ENCODE peak calls at places on chromosomes 2 and 18, in seven cellular contexts. R is IMR-90, Z is HepG2, N is HCT116, P is A549, G is SK-N-SH, K is H1. W is an unnamed sample.

GRCh38 chr2:208627110-208627884 is 220.7 kb downstream of the PTH2R start:
- DNase-seq in K (no peak), P (no peak), N (no peak), R (no peak), G (no peak), Z (no peak), W (no peak)

GRCh38 chr2:102253140-102253752 is 58.1 kb upstream of the IL1RL1 start:
- DNase-seq in R (no peak), P (no peak), N (no peak), Z (no peak), G (no peak), K (no peak), W (no peak)

GRCh38 chr2:188196343-188197008 is 95.2 kb upstream of the GULP1 start:
- DNase-seq in P (no peak), R (no peak), K (no peak), N (no peak), Z (no peak), G (no peak), W (no peak)

GRCh38 chr18:12079504-12080237 is 14.0 kb upstream of the ANKRD62 start:
- DNase-seq in K (no peak), Z (peak), N (no peak), P (no peak), R (peak), G (no peak), W (no peak)

GRCh38 chr18:35835838-35836237 is 136.6 kb upstream of the RMP24 start:
- DNase-seq in Z (no peak), R (no peak), G (no peak), N (no peak), K (no peak), P (no peak), W (peak)

GRCh38 chr18:79866889-79867574 is 69.3 kb downstream of the KCNG2 start:
- DNase-seq in G (no peak), K (no peak), R (peak), P (no peak), N (no peak), Z (no peak), W (no peak)

GRCh38 chr2:7999683-8000476 is 682.0 kb upstream of the ID2 start:
- DNase-seq in G (no peak), R (no peak), K (no peak), N (no peak), P (no peak), Z (peak), W (no peak)

GRCh38 chr18:12882416-12882815 is 1.6 kb downstream of the PTPN2 start:
- DNase-seq in R (peak), N (no peak), Z (no peak), G (no peak), P (no peak), K (no peak), W (no peak)

GRCh38 chr18:70559446-70559845 is 270.6 kb downstream of the SOCS6 start:
- DNase-seq in N (no peak), G (no peak), K (no peak), R (no peak), Z (no peak), P (no peak), W (no peak)

GRCh38 chr2:176583530-176584101 is 314.4 kb downstream of the MTX2 start:
- DNase-seq in G (no peak), P (no peak), R (peak), K (no peak), Z (no peak), N (no peak), W (no peak)

GRCh38 chr2:11875481-11875880 is 129.0 kb downstream of the LPIN1 start:
- DNase-seq in P (no peak), Z (no peak), G (no peak), N (no peak), K (peak), R (no peak), W (no peak)

GRCh38 chr18:57841568-57841967 is 38.5 kb upstream of the ATP8B1 start:
- DNase-seq in Z (no peak), K (no peak), G (no peak), P (no peak), N (no peak), R (no peak), W (peak)

GRCh38 chr2:108257757-108258331 is 18.1 kb downstream of the SULT1C3 start:
- DNase-seq in K (no peak), R (peak), P (no peak), N (no peak), G (no peak), Z (peak), W (no peak)

GRCh38 chr18:36470896-36471295 is 173.4 kb downstream of the FHOD3 start:
- DNase-seq in R (no peak), Z (no peak), N (no peak), P (no peak), G (no peak), K (no peak), W (no peak)

GRCh38 chr18:53753616-53754015 is 470.9 kb downstream of the MBD2 start:
- DNase-seq in G (peak), R (no peak), P (no peak), K (no peak), Z (no peak), N (no peak), W (no peak)

GRCh38 chr2:227374158-227374557 is 4.9 kb downstream of the TM4SF20 start:
- DNase-seq in N (no peak), G (no peak), K (no peak), Z (no peak), R (peak), P (no peak), W (no peak)

GRCh38 chr18:30971338-30971956 is 71.1 kb downstream of the DSC3 start:
- DNase-seq in K (no peak), P (no peak), R (peak), N (peak), Z (peak), G (peak), W (no peak)

GRCh38 chr18:3129053-3129864 is 90.5 kb downstream of the MYOM1 start:
- DNase-seq in K (peak), Z (peak), P (peak), N (peak), R (peak), G (peak), W (no peak)

DNA sequence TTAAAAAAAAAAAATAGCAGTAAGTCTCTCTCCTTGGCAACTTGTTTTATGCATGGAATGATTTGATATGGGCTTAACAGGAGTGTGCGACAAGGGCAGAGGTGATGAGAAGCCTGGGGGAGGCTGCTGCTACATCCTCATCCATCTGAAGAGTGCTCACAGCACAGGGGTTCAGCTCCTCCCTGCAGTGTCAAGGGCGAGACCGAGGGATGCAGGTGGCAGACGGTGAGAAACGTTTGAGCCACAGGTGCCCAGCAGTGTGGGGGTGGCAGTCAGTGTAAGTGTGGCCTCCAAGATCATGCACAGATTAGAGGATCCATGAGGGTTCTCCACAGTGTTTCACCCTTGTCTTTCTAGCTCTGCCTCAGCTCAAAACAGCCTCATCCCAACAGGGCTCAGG is 324.4 kb upstream of the MYT1L start:
- DNase-seq in P (no peak), N (no peak), K (no peak), Z (no peak), R (no peak), G (no peak), W (no peak)
- TF ChIP-seq CTCF in P (no peak), N (no peak), K (no peak), Z (no peak), R (no peak), G (no peak), W (no peak)

GRCh38 chr2:239721531-239721930 is 303.6 kb downstream of the NDUFA10 start:
- DNase-seq in P (no peak), Z (no peak), R (no peak), N (no peak), G (no peak), K (peak), W (no peak)
- TF ChIP-seq RAD21 in P (no peak), Z (no peak), R (no peak), N (no peak), G (no peak), K (no peak), W (no peak)

GRCh38 chr2:157185828-157186227 is 71.7 kb upstream of the GALNT5 start:
- DNase-seq in P (no peak), R (peak), G (no peak), K (no peak), N (no peak), Z (no peak), W (no peak)
- TF ChIP-seq CTCF in P (no peak), R (peak), G (no peak), K (no peak), N (no peak), Z (no peak), W (no peak)

DNA sequence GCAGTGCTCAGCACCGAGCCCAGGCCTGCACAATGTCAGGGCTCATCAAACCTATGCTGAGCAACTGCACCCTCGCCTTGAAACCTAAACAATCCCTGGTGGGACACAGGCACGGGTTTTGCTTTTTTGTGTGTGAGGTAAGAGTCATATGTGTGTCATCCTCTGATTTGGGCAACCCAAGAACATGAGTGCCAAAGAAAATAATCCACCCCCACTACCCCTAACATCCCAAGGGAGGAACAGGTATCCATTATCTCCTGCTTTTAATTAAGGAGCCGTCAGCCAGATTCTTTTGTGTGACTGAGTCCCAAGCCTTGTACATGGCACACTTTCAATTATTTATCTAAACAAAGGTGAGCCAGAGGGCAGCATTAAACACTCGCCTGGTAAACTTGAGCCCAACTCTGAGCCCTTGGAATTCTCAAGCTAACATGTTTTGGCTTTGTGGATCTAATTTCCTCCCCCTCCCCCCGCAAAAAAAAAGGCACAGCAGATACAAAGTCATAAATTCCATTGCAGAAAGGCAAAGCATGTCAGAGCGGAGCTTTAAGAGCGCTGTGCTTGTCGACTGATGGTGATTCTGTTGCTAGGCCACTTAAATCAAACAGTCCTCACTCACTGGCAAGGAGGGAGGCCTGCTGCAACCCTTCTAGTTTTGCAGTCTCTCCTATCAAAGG is 143.3 kb upstream of the LMAN1 start:
- DNase-seq in P (no peak), R (peak), N (no peak), K (no peak), Z (no peak), G (no peak), W (no peak)
- TF ChIP-seq RAD21 in P (no peak), R (no peak), N (no peak), K (no peak), Z (no peak), G (no peak), W (no peak)

GRCh38 chr2:63047193-63047533 is 3.5 kb upstream of the OTX1 start:
- DNase-seq in G (peak), R (no peak), N (no peak), Z (no peak), K (no peak), P (no peak), W (no peak)

GRCh38 chr2:63050186-63050915 is at the start of gene OTX1:
- DNase-seq in N (peak), P (peak), R (peak), Z (peak), K (peak), G (peak), W (peak)

GRCh38 chr2:63049291-63050185 is 1.1 kb upstream of the OTX1 start:
- DNase-seq in Z (no peak), N (no peak), R (peak), G (peak), K (peak), P (no peak), W (no peak)

GRCh38 chr2:63048367-63049171 is 2.1 kb upstream of the OTX1 start:
- DNase-seq in Z (no peak), R (no peak), K (peak), N (no peak), P (no peak), G (peak), W (no peak)

DNA sequence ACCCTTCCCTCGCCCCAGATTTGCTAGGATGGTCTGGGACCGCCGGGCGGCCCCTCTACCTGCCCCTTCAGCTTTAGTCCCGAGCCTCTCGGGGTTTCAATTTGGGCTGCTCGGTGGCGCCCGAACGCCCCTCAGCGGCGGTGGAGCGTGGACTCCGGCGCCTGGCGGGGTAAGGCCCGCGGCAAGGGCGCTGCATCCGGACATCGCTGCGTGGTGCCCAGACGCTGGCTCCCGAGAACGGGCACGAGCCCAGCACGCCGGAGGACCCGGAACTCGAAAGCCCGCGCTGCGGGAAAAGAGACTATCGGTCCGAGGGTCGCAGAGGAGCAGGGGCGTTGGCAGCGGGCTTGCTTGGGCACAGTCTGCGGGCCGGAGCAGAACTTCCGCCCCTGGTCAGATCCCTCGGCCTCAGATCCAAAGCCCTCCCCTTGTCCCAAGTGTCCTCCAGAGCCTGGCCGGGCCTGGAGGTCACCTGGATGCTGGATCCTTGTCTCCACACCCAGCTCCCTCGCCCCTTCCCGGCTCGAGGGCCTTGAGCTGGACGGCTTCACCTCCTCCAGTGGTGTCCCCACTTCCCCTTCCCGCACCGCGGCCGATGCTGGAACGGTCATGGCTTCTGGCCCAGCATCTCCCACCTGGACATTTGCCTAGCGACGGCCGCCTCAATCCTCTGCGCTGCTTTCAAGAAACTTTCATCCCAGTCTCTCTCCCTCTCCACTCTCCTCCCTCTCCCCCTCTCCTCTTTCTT is 2.9 kb upstream of the OTX1 start:
- DNase-seq in K (peak), R (no peak), Z (no peak), P (no peak), G (peak), N (no peak), W (no peak)
- TF ChIP-seq CTCF in K (peak), R (no peak), Z (no peak), P (no peak), G (no peak), N (no peak), W (no peak)

DNA sequence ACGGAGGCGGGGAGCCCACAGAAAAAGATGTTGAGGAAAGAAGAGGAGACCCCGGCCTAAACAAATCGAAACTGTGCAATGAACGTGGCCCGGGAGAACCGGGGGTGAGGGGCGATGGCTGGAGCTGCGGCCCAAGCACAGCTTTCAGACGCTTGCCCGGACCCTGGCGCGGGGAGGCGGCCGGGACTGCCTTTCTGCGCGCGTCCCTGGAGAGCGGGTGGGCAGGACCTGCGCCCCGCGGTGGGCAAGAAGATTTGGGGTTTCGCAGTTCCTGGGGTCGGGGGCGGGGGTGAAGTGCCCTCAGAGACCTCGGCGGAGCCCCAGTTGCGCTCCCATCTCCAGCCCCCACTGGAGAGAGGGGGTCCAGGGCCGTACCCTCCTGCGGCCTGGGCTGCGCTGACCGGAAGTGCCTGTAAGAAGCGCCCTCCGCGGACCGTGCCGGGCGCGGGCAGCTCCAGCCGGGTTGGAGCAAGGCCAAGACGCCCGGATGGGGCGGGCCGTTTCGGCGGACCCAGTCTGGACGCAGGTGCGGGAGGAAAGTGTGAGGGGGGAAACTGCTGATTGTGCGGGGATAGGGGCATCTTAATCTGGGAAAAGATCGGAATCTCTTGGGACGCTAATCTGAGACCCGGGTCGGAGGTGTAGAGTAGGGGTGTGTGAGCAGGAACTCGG is 11.6 kb downstream of the EN1 start:
- DNase-seq in R (no peak), N (no peak), P (peak), Z (no peak), K (no peak), G (no peak), W (no peak)
- TF ChIP-seq RAD21 in R (no peak), N (no peak), P (no peak), Z (no peak), K (no peak), G (no peak), W (no peak)